ENCODE peak calls at places on chromosomes 13 and 19, in ten cellular contexts. X is transverse colon, Y is stomach, D is suprapubic skin, F is A549, S is GM12878, C is upper lobe of left lung, G is ovary, W is HepG2, T is K562. B is an unnamed sample.

GRCh38 chr19:52992109-52993004 is 21.4 kb upstream of the ERVV-1 start:
- DNase-seq in G (peak), C (peak), T (no peak), F (no peak), X (peak), D (no peak), S (no peak), Y (peak), W (no peak), B (no peak)

GRCh38 chr13:34107814-34108213 is 289.9 kb downstream of the RFC3 start:
- DNase-seq in G (no peak), D (no peak), W (no peak), T (no peak), C (no peak), S (no peak), X (no peak), Y (no peak), F (no peak), B (no peak)

GRCh38 chr19:31545766-31546165 is 196.5 kb upstream of the TSHZ3 start:
- DNase-seq in D (no peak), T (no peak), Y (no peak), G (no peak), C (no peak), X (no peak), W (no peak), F (no peak), S (no peak), B (no peak)

GRCh38 chr13:24361138-24361537 is 51.8 kb downstream of the C1QTNF9 start:
- DNase-seq in F (no peak), C (no peak), X (peak), S (no peak), D (no peak), Y (peak), G (no peak), T (no peak), W (no peak), B (no peak)

GRCh38 chr13:111401755-111402154 is 81.3 kb downstream of the TEX29 start:
- DNase-seq in G (no peak), Y (no peak), D (no peak), F (no peak), C (no peak), W (no peak), T (no peak), X (no peak), S (no peak), B (no peak)

GRCh38 chr13:24097064-24097463 is 63.5 kb upstream of the SPATA13 start:
- DNase-seq in G (no peak), W (peak), Y (no peak), C (no peak), D (no peak), S (peak), X (no peak), F (no peak), T (no peak), B (no peak)

GRCh38 chr13:104196611-104197010 is 1130.4 kb upstream of the SLC10A2 start:
- DNase-seq in T (no peak), W (no peak), G (no peak), F (no peak), C (no peak), S (no peak), D (no peak), Y (no peak), X (no peak), B (no peak)

GRCh38 chr13:40290758-40291157 is 375.7 kb downstream of the FOXO1 start:
- DNase-seq in C (no peak), D (no peak), W (no peak), Y (no peak), F (no peak), T (no peak), G (no peak), X (no peak), S (no peak), B (no peak)

GRCh38 chr13:93965587-93965986 is 513.9 kb downstream of the DCT start:
- DNase-seq in W (no peak), D (no peak), S (no peak), C (no peak), X (no peak), F (no peak), G (no peak), Y (no peak), T (no peak), B (no peak)

GRCh38 chr19:14363203-14364097 is 17.8 kb upstream of the ADGRE5 start:
- DNase-seq in G (peak), W (peak), D (no peak), X (peak), C (peak), S (no peak), T (peak), F (peak), Y (peak), B (no peak)

GRCh38 chr19:41323023-41323422 is 13.1 kb downstream of the CCDC97 start:
- DNase-seq in X (no peak), D (no peak), W (no peak), S (no peak), F (no peak), T (no peak), G (peak), C (no peak), Y (no peak), B (no peak)

GRCh38 chr19:40341601-40342482 is 6.4 kb downstream of the C19orf47 start:
- DNase-seq in X (no peak), Y (no peak), W (no peak), F (no peak), C (no peak), G (no peak), D (no peak), S (no peak), T (no peak), B (no peak)

GRCh38 chr13:75416327-75417005 is 65.5 kb downstream of the TBC1D4 start:
- DNase-seq in F (no peak), C (no peak), T (no peak), D (no peak), Y (no peak), X (no peak), W (no peak), S (peak), G (no peak), B (no peak)

GRCh38 chr19:13315495-13315894 is 165.3 kb downstream of the IER2 start:
- DNase-seq in X (peak), W (no peak), Y (no peak), S (no peak), C (no peak), F (no peak), D (no peak), G (no peak), T (no peak), B (no peak)

GRCh38 chr19:10338940-10339339 is 484 bp downstream of the ICAM3 start:
- DNase-seq in C (no peak), W (no peak), Y (no peak), G (no peak), S (no peak), D (no peak), F (no peak), X (no peak), T (no peak), B (no peak)

GRCh38 chr19:38841787-38842438 is 7.9 kb downstream of the HNRNPL start:
- DNase-seq in X (no peak), F (peak), S (no peak), T (no peak), W (no peak), Y (no peak), C (no peak), G (no peak), D (no peak), B (no peak)

GRCh38 chr19:49564616-49565045 is 15.7 kb downstream of the NOSIP start:
- DNase-seq in D (no peak), F (no peak), C (no peak), S (no peak), X (peak), G (no peak), Y (no peak), T (no peak), W (no peak), B (no peak)

GRCh38 chr13:35765387-35765786 is 288.9 kb upstream of the MAB21L1 start:
- DNase-seq in X (no peak), D (no peak), G (no peak), T (no peak), S (no peak), W (no peak), C (no peak), F (no peak), Y (no peak), B (no peak)

GRCh38 chr19:39411832-39412099 is 703 bp upstream of the PLEKHG2 start:
- DNase-seq in X (peak), W (peak), G (peak), D (peak), Y (peak), C (no peak), F (peak), S (peak), T (peak), B (peak)

GRCh38 chr13:40189426-40189825 is 477.0 kb downstream of the FOXO1 start:
- DNase-seq in Y (no peak), S (no peak), G (no peak), T (no peak), C (no peak), W (no peak), F (no peak), X (no peak), D (no peak), B (no peak)

GRCh38 chr19:33303791-33304759 is 1.7 kb upstream of the CEBPA start:
- DNase-seq in T (no peak), S (no peak), G (peak), C (peak), X (peak), Y (peak), W (no peak), D (no peak), F (no peak), B (no peak)

GRCh38 chr19:55667006-55667381 is 8.0 kb upstream of the EPN1 start:
- DNase-seq in F (no peak), W (no peak), Y (no peak), D (no peak), T (no peak), S (no peak), G (no peak), C (no peak), X (no peak), B (no peak)

GRCh38 chr19:14804755-14805154 is 26.4 kb upstream of the ADGRE2 start:
- DNase-seq in S (no peak), G (no peak), T (no peak), Y (no peak), X (no peak), D (no peak), F (no peak), W (no peak), C (no peak), B (no peak)

GRCh38 chr13:44648392-44649117 is 72.4 kb upstream of the TSC22D1 start:
- DNase-seq in W (peak), F (peak), S (no peak), T (no peak), C (no peak), Y (no peak), G (no peak), D (no peak), X (no peak), B (no peak)

GRCh38 chr19:38143847-38144246 is 80.2 kb downstream of the DPF1 start:
- DNase-seq in D (no peak), C (no peak), X (no peak), W (no peak), S (no peak), F (no peak), T (no peak), G (no peak), Y (no peak), B (no peak)

GRCh38 chr19:30302076-30302475 is 70.1 kb upstream of the ZNF536 start:
- DNase-seq in W (no peak), G (no peak), Y (no peak), T (no peak), F (no peak), X (no peak), S (no peak), D (no peak), C (no peak), B (no peak)

GRCh38 chr13:87078947-87079795 is 592.0 kb upstream of the SLITRK5 start:
- DNase-seq in W (no peak), S (no peak), C (peak), D (no peak), G (no peak), Y (no peak), X (no peak), F (no peak), T (no peak), B (no peak)

GRCh38 chr13:109151255-109151654 is 521.8 kb downstream of the MYO16 start:
- DNase-seq in G (no peak), D (no peak), T (no peak), F (no peak), C (no peak), Y (no peak), W (no peak), X (no peak), S (no peak), B (no peak)

GRCh38 chr13:32023096-32023495 is 8.5 kb upstream of the FRY start:
- DNase-seq in G (no peak), X (no peak), D (no peak), Y (no peak), W (no peak), F (no peak), S (no peak), C (no peak), T (no peak), B (no peak)

GRCh38 chr13:24822640-24823039 is 58.7 kb downstream of the RNF17 start:
- DNase-seq in T (no peak), F (no peak), W (no peak), Y (no peak), S (peak), C (no peak), X (no peak), D (no peak), G (no peak), B (no peak)

GRCh38 chr13:110339263-110339662 is 32.2 kb downstream of the COL4A2 start:
- DNase-seq in T (no peak), G (no peak), W (no peak), D (no peak), F (no peak), Y (no peak), S (no peak), X (no peak), C (no peak), B (no peak)

GRCh38 chr19:18469245-18470107 is 31.5 kb upstream of the ISYNA1 start:
- DNase-seq in W (peak), Y (peak), T (peak), S (no peak), D (no peak), X (peak), G (peak), C (peak), F (peak), B (no peak)

GRCh38 chr19:8615022-8615421 is 4.5 kb upstream of the ADAMTS10 start:
- DNase-seq in T (no peak), F (no peak), W (no peak), G (no peak), Y (no peak), X (no peak), C (no peak), S (no peak), D (no peak), B (no peak)

GRCh38 chr13:31224174-31224669 is 24.4 kb downstream of the B3GLCT start:
- DNase-seq in Y (no peak), X (no peak), G (no peak), D (no peak), T (no peak), S (no peak), W (no peak), F (no peak), C (no peak), B (no peak)

GRCh38 chr13:66266348-66266747 is 963.8 kb downstream of the PCDH9 start:
- DNase-seq in W (no peak), C (no peak), G (no peak), Y (no peak), F (no peak), D (no peak), X (no peak), T (no peak), S (no peak), B (no peak)

GRCh38 chr19:10858204-10858828 is 10.1 kb downstream of the C19orf38 start:
- DNase-seq in S (no peak), T (peak), C (no peak), F (no peak), X (no peak), D (no peak), W (no peak), G (no peak), Y (no peak), B (no peak)

GRCh38 chr19:33486936-33487793 is 34.4 kb downstream of the PEPD start:
- DNase-seq in X (no peak), W (no peak), F (no peak), Y (no peak), C (no peak), G (no peak), D (peak), S (no peak), T (no peak), B (no peak)

GRCh38 chr19:38386968-38387549 is 775 bp downstream of the GGN start:
- DNase-seq in W (no peak), F (no peak), S (no peak), G (no peak), Y (no peak), D (peak), X (no peak), T (peak), C (peak), B (no peak)

GRCh38 chr19:4415352-4415751 is 12.9 kb downstream of the CHAF1A start:
- DNase-seq in W (no peak), F (no peak), D (no peak), C (no peak), Y (no peak), G (no peak), S (no peak), X (no peak), T (no peak), B (no peak)

DNA sequence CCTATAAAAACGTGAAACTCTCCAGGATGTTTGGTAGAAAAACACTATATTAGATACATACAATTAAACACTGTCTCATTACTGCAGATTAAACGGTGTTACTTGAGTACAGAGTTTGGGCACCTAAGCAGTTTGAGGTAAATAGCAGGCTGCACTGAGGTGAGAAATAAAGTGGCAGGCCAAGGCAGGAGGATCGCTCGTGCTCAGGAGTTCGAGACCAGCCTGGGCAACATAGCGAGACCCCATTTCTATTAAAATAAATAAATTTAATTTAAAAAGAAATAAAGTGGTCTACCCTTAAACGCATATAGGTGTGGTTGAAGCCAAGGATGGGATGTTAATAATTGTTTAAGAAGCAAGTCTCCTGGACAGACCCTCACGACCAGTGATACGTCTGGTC is 1.2 kb downstream of the PSPC1 start:
- DNase-seq in X (no peak), C (no peak), D (no peak), Y (no peak), T (peak), F (no peak), G (no peak), W (no peak), S (no peak), B (no peak)
- H3K27ac ChIP-seq in X (peak), C (peak), D (peak), Y (peak), T (peak), F (peak), G (no peak), W (peak), S (peak), B (peak)

DNA sequence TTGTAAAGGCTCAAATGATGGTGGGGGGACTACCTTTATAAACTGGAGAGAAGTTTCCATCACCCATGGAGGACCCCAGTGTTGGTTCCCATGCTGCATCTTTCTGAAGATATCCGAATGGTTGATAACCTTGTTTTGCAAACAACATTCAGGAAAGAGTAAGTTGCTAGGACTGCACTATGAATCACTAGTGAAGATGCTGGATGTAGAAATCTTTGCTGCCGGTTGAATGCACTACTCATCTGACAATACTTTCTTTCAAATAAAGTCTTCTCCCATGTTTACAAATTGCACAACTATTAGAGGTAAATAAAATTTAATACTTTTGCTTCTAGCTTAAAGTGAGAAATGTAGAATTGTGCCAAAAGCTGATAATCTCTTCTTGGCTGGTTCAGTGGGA is 198.4 kb upstream of the SLITRK6 start:
- DNase-seq in C (no peak), X (no peak), S (no peak), Y (no peak), G (no peak), W (no peak), D (no peak), T (no peak), F (no peak), B (no peak)
- TF ChIP-seq EP300 in C (no peak), X (no peak), S (no peak), Y (no peak), G (no peak), W (no peak), D (no peak), T (no peak), F (no peak), B (no peak)

DNA sequence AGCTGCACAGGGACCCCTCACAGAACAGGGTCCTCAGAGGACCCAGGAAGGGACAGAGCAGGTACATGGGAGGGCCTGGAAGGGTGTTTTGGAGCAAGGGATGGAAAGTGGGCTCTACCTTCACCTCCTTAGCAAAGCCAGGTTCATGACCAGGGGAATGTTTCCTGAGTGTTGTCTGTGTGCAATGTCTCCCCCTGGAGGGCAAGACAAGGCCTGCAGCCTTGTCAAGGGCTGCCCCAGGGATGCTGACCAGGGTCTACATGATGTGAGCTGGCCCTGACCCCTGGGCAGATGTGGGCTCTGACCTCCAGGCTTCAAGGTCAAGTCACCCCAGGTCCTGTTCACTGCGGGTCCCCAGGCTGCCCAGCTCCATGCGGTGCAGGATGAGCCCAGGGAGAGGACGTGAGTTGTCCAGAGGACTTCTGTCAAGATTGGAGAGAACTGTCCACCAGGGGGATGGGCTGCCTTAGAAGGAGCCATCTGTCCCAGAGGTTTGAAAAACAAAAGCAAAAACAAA is 1.0 kb upstream of the CEACAM1 start:
- DNase-seq in G (no peak), T (peak), D (no peak), F (peak), W (peak), X (peak), C (peak), S (no peak), Y (peak), B (no peak)
- H3K27ac ChIP-seq in G (no peak), T (no peak), D (peak), F (peak), W (peak), X (peak), C (peak), S (peak), Y (peak), B (no peak)

GRCh38 chr13:73870970-73871935 is 263.0 kb downstream of the KLF12 start:
- DNase-seq in W (no peak), S (no peak), T (no peak), D (no peak), G (no peak), C (no peak), Y (no peak), X (no peak), F (no peak), B (no peak)
- TF ChIP-seq EP300 in W (no peak), S (no peak), T (no peak), D (no peak), G (no peak), C (no peak), Y (no peak), X (no peak), F (no peak), B (no peak)

B was measured in esophagus muscularis mucosa.